ENCODE peak calls at places on chromosomes 4 and X, in nine cellular contexts. G, Y, E, B, P, D, M, W and Z are unnamed samples.

GRCh38 chr4:152680988-152681731 is 1.4 kb upstream of the TMEM154 start:
- DNase-seq in G (peak; percentile 65), Y (peak; percentile 82), E (no peak), B (no peak), P (no peak), D (no peak), M (peak; percentile 38), W (peak; percentile 100), Z (no peak)

GRCh38 chr4:173801876-173802713 is 272.1 kb upstream of the HAND2 start:
- DNase-seq in G (no peak), Y (no peak), E (no peak), B (no peak), P (no peak), D (no peak), M (no peak), W (no peak), Z (no peak)

GRCh38 chrX:135520022-135520552 is 373 bp upstream of the INTS6L start:
- DNase-seq in G (no peak), Y (no peak), E (no peak), B (no peak), P (no peak), D (no peak), M (no peak), W (peak; percentile 19), Z (no peak)

GRCh38 chr4:20256381-20256881 is 4.7 kb downstream of the SLIT2 start:
- DNase-seq in G (peak; percentile 44), Y (no peak), E (no peak), B (no peak), P (no peak), D (no peak), M (no peak), W (no peak), Z (no peak)

GRCh38 chr4:149891381-149891780 is 75.7 kb upstream of the IQCM start:
- DNase-seq in G (no peak), Y (no peak), E (no peak), B (no peak), P (no peak), D (no peak), M (no peak), W (no peak), Z (no peak)

GRCh38 chr4:145935253-145936141 is 3.1 kb downstream of the ZNF827 start:
- DNase-seq in G (no peak), Y (no peak), E (no peak), B (peak; percentile 32), P (no peak), D (no peak), M (peak; percentile 32), W (no peak), Z (no peak)

GRCh38 chr4:86558799-86559198 is 35.3 kb upstream of the PTPN13 start:
- DNase-seq in G (peak; percentile 17), Y (no peak), E (no peak), B (no peak), P (no peak), D (no peak), M (no peak), W (peak; percentile 97), Z (no peak)

GRCh38 chr4:151692821-151693504 is 67.8 kb downstream of the GATB start:
- DNase-seq in G (no peak), Y (no peak), E (no peak), B (no peak), P (no peak), D (no peak), M (no peak), W (no peak), Z (no peak)

GRCh38 chr4:16218950-16219349 is 7.3 kb downstream of the TAPT1 start:
- DNase-seq in G (no peak), Y (no peak), E (no peak), B (no peak), P (no peak), D (no peak), M (no peak), W (no peak), Z (no peak)

GRCh38 chr4:16212138-16212782 is 14.0 kb downstream of the TAPT1 start:
- DNase-seq in G (no peak), Y (no peak), E (no peak), B (no peak), P (no peak), D (no peak), M (no peak), W (no peak), Z (no peak)

GRCh38 chr4:16217300-16218051 is 8.8 kb downstream of the TAPT1 start:
- DNase-seq in G (no peak), Y (no peak), E (no peak), B (no peak), P (no peak), D (no peak), M (no peak), W (no peak), Z (no peak)

GRCh38 chr4:16207409-16207808 is 18.9 kb downstream of the TAPT1 start:
- DNase-seq in G (no peak), Y (no peak), E (no peak), B (no peak), P (no peak), D (no peak), M (no peak), W (no peak), Z (no peak)

GRCh38 chr4:16213107-16213506 is 13.2 kb downstream of the TAPT1 start:
- DNase-seq in G (no peak), Y (no peak), E (no peak), B (no peak), P (no peak), D (no peak), M (no peak), W (no peak), Z (no peak)
- H3K4me3 ChIP-seq in G (no peak overlapping the region), Y (no peak overlapping the region), E (no peak overlapping the region), B (no peak overlapping the region), P (no peak overlapping the region), D (no peak overlapping the region), M (no peak overlapping the region), W (no peak overlapping the region), Z (no peak overlapping the region)

DNA sequence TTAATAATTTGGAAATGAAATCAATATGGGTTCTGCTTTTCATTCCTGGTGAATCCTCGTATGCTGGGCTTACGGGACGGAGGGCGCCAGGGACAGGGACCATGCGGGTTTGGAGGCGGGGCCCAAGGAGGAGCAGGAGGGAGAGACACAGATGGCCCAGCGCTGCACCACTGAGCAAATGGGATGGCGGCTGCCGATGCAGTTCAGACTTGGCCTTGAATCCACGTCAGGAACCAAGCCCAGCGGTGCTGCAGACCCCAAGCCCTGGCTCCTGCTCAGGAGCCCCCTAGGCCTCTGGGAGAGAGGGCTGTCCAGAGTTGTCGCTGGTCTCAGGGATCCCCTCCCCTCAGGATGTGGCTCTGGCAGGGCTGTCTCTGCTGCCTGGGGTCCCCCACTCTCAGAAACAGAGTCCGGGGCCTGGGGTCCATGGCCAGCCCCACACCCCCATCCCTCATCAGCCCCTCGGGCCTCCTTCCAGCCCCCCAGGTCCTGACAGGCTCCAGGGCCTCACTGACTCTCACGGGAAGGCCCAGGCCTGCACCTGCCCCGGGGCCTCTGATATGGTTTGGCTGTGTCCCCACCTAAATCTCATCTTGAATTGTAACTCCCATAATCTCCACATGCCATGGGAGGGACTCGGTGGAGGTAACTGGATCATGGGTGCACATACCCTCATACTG is 75.2 kb downstream of the FAM53A start:
- DNase-seq in G (no peak), Y (no peak), E (peak; percentile 28), B (no peak), P (no peak), D (no peak), M (no peak), W (no peak), Z (no peak)
- H3K4me3 ChIP-seq in G (no peak overlapping the region), Y (no peak overlapping the region), E (no peak overlapping the region), B (no peak overlapping the region), P (no peak overlapping the region), D (no peak overlapping the region), M (no peak overlapping the region), W (no peak overlapping the region), Z (no peak overlapping the region)

DNA sequence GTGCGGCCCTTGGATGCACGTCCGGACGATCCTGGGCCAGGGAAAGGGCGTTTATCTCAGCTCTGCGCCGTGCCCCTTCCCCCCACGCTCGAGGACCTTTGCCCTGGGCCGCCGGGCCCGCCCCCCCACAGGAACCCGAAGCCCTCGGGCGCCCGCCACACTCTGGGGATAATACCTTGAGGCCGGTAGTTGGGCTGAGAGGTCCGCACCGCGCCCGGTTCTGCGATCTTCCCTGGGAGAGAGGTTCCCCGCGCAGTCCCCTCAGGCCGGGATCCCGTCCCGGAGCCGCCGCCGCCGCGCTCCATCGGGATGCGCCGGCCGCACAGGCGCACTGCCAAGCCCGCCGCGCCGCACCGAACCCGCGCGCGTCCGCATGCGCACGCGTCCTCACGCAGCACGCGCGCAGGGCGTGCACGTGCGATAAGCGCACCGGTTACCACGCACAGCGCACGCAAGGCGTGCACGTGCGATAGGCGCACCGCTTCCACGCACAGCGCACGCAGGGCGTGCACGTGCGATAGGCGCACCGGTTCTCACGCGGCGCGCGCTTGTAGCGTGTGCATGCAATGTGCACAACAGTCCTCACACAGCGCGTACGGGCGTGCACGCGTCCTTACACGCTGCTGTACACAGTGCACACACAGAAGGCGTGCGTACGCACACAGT is at the start of gene MAP7D2:
- DNase-seq in G (no peak), Y (no peak), E (no peak), B (no peak), P (no peak), D (no peak), M (peak; percentile 24), W (no peak), Z (no peak)
- H3K4me3 ChIP-seq in G (peak within 1 kb of the TSS; percentile 26), Y (no peak within 1 kb of the TSS), E (no peak within 1 kb of the TSS), B (peak within 1 kb of the TSS; percentile 55), P (peak within 1 kb of the TSS; percentile 19), D (peak within 1 kb of the TSS; percentile 44), M (peak within 1 kb of the TSS; percentile 74), W (peak within 1 kb of the TSS; percentile 8), Z (no peak within 1 kb of the TSS)

DNA sequence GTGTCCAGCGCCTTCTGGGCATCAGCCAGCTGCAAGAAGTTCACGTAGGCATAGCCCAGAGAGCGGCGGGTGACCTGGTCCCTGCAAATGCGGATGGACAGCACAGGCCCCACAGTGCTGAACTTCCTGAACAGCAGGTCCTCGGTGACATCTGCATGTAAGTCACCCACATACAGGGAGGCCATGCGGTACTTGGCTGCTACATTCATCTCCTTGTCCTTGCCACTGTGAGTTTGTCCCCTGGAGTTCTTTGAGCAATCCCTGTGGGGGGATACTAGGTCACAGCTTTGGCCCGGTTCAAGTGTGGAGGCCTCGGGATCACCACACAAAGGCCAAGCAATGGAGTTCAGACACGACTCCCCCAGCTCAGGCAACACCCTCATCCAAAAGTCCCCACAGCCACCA is 776 bp downstream of the PABPC4L start:
- DNase-seq in G (no peak), Y (no peak), E (peak; percentile 35), B (no peak), P (no peak), D (no peak), M (no peak), W (no peak), Z (no peak)
- H3K4me3 ChIP-seq in G (peak overlapping the region; percentile 46), Y (no peak overlapping the region), E (peak overlapping the region; percentile 75), B (no peak overlapping the region), P (peak overlapping the region; percentile 20), D (peak overlapping the region; percentile 51), M (peak overlapping the region; percentile 47), W (no peak overlapping the region), Z (no peak overlapping the region)

DNA sequence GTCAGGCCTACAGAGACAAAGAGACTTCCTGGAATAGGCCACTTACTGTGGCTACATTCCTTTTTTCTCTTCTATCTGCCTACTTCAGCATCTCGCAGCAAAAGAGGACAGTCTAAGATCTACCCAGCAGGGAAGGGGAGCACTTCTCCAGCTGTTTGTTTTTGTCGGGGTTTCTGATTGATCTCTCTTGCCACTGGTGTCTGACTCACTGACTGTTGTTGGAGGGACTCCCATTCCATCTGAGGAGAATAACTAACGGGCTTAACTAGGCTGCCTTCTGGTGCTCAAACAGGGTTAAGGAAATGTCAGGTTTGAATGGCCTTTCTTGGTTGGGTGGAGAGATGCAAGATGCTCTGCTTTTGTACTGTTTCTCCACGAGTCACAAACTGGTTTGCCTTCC is 100.2 kb upstream of the TMEM164 start:
- DNase-seq in G (peak; percentile 58), Y (no peak), E (no peak), B (no peak), P (peak; percentile 1), D (no peak), M (peak; percentile 47), W (no peak), Z (no peak)
- H3K4me3 ChIP-seq in G (no peak overlapping the region), Y (no peak overlapping the region), E (no peak overlapping the region), B (no peak overlapping the region), P (no peak overlapping the region), D (no peak overlapping the region), M (no peak overlapping the region), W (no peak overlapping the region), Z (no peak overlapping the region)